ENCODE peak calls at places on chromosome 20, in eight cellular contexts. O is esophagus muscularis mucosa, G is GM13976, U is HepG2, M is fibroblast of lung, B is mucosa of descending colon, P is H9, T is coronary artery. S is an unnamed sample.

GRCh38 chr20:37987602-37988290 is 45.5 kb downstream of the TTI1 start:
- DNase-seq in O (no peak), G (no peak), U (no peak), M (no peak), B (no peak), P (no peak), T (no peak), S (no peak)

GRCh38 chr20:63128367-63128766 is 87.6 kb downstream of the YTHDF1 start:
- DNase-seq in O (no peak), G (no peak), U (no peak), M (no peak), B (peak; percentile 11), P (peak; percentile 22), T (no peak), S (peak; percentile 51)

GRCh38 chr20:57753332-57754164 is 43.7 kb upstream of the PMEPA1 start:
- DNase-seq in O (no peak), G (no peak), U (no peak), M (no peak), B (no peak), P (no peak), T (peak; percentile 65), S (no peak)

GRCh38 chr20:38979842-38980241 is 17.7 kb downstream of the DHX35 start:
- DNase-seq in O (no peak), G (no peak), U (no peak), M (no peak), B (no peak), P (no peak), T (no peak), S (no peak)

GRCh38 chr20:45976132-45976531 is 4.1 kb upstream of the ZNF335 start:
- DNase-seq in O (no peak), G (no peak), U (no peak), M (no peak), B (no peak), P (no peak), T (no peak), S (no peak)

GRCh38 chr20:48821261-48821910 is 6.4 kb downstream of the PREX1 start:
- DNase-seq in O (no peak), G (no peak), U (no peak), M (no peak), B (no peak), P (no peak), T (no peak), S (no peak)

GRCh38 chr20:22833851-22834250 is 201.3 kb upstream of the SSTR4 start:
- DNase-seq in O (peak; percentile 70), G (no peak), U (no peak), M (no peak), B (no peak), P (no peak), T (no peak), S (no peak)

GRCh38 chr20:2794866-2795447 is 5.5 kb downstream of the CPXM1 start:
- DNase-seq in O (peak; percentile 89), G (no peak), U (no peak), M (no peak), B (no peak), P (no peak), T (no peak), S (no peak)

GRCh38 chr20:4195499-4195898 is 180.1 kb upstream of the RNF24 start:
- DNase-seq in O (no peak), G (no peak), U (peak; percentile 61), M (no peak), B (peak; percentile 39), P (peak; percentile 63), T (no peak), S (no peak)

GRCh38 chr20:3864518-3864917 is 17.9 kb downstream of the MAVS start:
- DNase-seq in O (no peak), G (peak; percentile 11), U (no peak), M (no peak), B (no peak), P (no peak), T (no peak), S (no peak)

GRCh38 chr20:57585466-57586213 is 24.7 kb downstream of the PCK1 start:
- DNase-seq in O (no peak), G (no peak), U (no peak), M (no peak), B (peak; percentile 33), P (no peak), T (no peak), S (no peak)

GRCh38 chr20:17833036-17833674 is 133.4 kb downstream of the BANF2 start:
- DNase-seq in O (no peak), G (no peak), U (no peak), M (peak; percentile 41), B (no peak), P (no peak), T (no peak), S (no peak)

GRCh38 chr20:4509825-4510522 is 211.7 kb upstream of the PRND start:
- DNase-seq in O (no peak), G (no peak), U (no peak), M (peak; percentile 52), B (no peak), P (no peak), T (no peak), S (no peak)

GRCh38 chr20:19427480-19427879 is 215.0 kb downstream of the SLC24A3 start:
- DNase-seq in O (peak; percentile 78), G (no peak), U (no peak), M (no peak), B (peak; percentile 31), P (no peak), T (no peak), S (no peak)

GRCh38 chr20:3323398-3323797 is 84.1 kb downstream of the DNAAF9 start:
- DNase-seq in O (no peak), G (no peak), U (no peak), M (no peak), B (no peak), P (no peak), T (no peak), S (no peak)

GRCh38 chr20:18985551-18985950 is 172.0 kb downstream of the SCP2D1 start:
- DNase-seq in O (no peak), G (no peak), U (no peak), M (no peak), B (no peak), P (no peak), T (no peak), S (no peak)

DNA sequence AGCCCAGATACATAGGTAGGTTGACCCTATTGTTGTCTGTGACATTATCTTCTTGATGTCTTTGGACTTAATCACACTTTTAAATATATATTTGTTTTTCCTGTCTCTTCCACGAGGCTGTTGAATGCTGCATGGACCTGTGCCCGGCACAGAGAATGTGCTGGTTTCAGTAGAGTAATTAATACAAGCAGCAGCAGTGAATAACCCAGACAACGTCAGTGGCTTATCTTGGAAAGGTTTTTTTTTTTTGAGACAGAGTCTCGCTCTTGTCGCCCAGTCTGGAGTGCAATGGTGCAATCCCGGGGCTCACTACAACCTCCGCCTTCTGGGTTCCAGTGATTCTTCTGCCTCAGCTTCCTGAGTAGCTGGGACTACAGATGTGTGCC is 108.2 kb downstream of the CDH26 start:
- DNase-seq in O (no peak), G (no peak), U (no peak), M (no peak), B (no peak), P (peak; percentile 6), T (no peak), S (no peak)
- TF ChIP-seq CTCF in O (no peak), G (no peak), U (no peak), M (no peak), B (no peak), P (no peak), T (no peak), S (no peak)

GRCh38 chr20:32091888-32092346 is 17.6 kb upstream of the TM9SF4 start:
- DNase-seq in O (no peak), G (peak; percentile 81), U (peak; percentile 82), M (peak; percentile 54), B (peak; percentile 77), P (peak; percentile 90), T (no peak), S (peak; percentile 74)

GRCh38 chr20:32083469-32083868 is 26.0 kb upstream of the TM9SF4 start:
- DNase-seq in O (no peak), G (no peak), U (no peak), M (no peak), B (no peak), P (no peak), T (no peak), S (no peak)

GRCh38 chr20:32088759-32089158 is 20.8 kb upstream of the TM9SF4 start:
- DNase-seq in O (no peak), G (no peak), U (no peak), M (no peak), B (no peak), P (no peak), T (no peak), S (no peak)

GRCh38 chr20:32089637-32090330 is 19.7 kb upstream of the TM9SF4 start:
- DNase-seq in O (no peak), G (no peak), U (no peak), M (no peak), B (no peak), P (peak; percentile 84), T (no peak), S (no peak)

GRCh38 chr20:32087117-32087516 is 22.4 kb upstream of the TM9SF4 start:
- DNase-seq in O (no peak), G (no peak), U (no peak), M (no peak), B (no peak), P (no peak), T (no peak), S (no peak)
- TF ChIP-seq CTCF in O (no peak), G (no peak), U (no peak), M (no peak), B (no peak), P (no peak), T (no peak), S (no peak)

GRCh38 chr20:1299522-1299921 is 29.4 kb downstream of the SDCBP2 start:
- DNase-seq in O (no peak), G (peak; percentile 56), U (no peak), M (no peak), B (peak; percentile 59), P (peak; percentile 66), T (no peak), S (no peak)
- TF ChIP-seq CTCF in O (no peak), G (no peak), U (no peak), M (peak; percentile 24), B (no peak), P (peak; percentile 64), T (no peak), S (no peak)

GRCh38 chr20:47610247-47610944 is 108.7 kb downstream of the NCOA3 start:
- DNase-seq in O (no peak), G (peak; percentile 68), U (no peak), M (peak; percentile 93), B (no peak), P (no peak), T (no peak), S (no peak)
- TF ChIP-seq CTCF in O (no peak), G (no peak), U (no peak), M (no peak), B (no peak), P (no peak), T (no peak), S (no peak)

GRCh38 chr20:61117725-61118124 is 134.3 kb upstream of the CDH4 start:
- DNase-seq in O (no peak), G (no peak), U (no peak), M (peak; percentile 79), B (no peak), P (no peak), T (no peak), S (no peak)
- TF ChIP-seq CTCF in O (no peak), G (no peak), U (no peak), M (no peak), B (no peak), P (no peak), T (no peak), S (no peak)

S was measured in right lobe of liver.